ENCODE peak calls at places on chromosomes 3 and 15, in ten cellular contexts. Q is heart right ventricle, J is endodermal cell, K is fibroblast of the aortic adventitia, D is brain microvascular endothelial cell, I is body of pancreas, T is lung, Y is H9, S is prostate gland, W is fibroblast of villous mesenchyme. U is an unnamed sample.

GRCh38 chr3:131083190-131083863 is 56.6 kb downstream of the NEK11 start:
- DNase-seq in S (peak), J (peak), T (no peak), W (no peak), K (peak), Y (peak), Q (peak), D (no peak), I (peak), U (peak)

GRCh38 chr15:66774001-66774814 is 72.2 kb downstream of the SMAD6 start:
- DNase-seq in J (peak), I (peak), S (peak), Y (peak), T (peak), D (peak), W (peak), Q (peak), K (peak), U (peak)

GRCh38 chr3:133799794-133800585 is 5.6 kb upstream of the SRPRB start:
- DNase-seq in J (no peak), S (no peak), W (peak), K (peak), I (no peak), Q (no peak), D (no peak), T (no peak), Y (no peak), U (peak)

GRCh38 chr15:68307131-68307928 is 29.8 kb downstream of the FEM1B start:
- DNase-seq in S (no peak), W (no peak), Q (peak), D (no peak), Y (peak), I (no peak), T (no peak), K (no peak), J (peak), U (no peak)

GRCh38 chr15:56215769-56216168 is 27.9 kb downstream of the RFX7 start:
- DNase-seq in K (peak), J (peak), I (no peak), S (no peak), D (peak), Y (no peak), T (no peak), W (peak), Q (no peak), U (no peak)

GRCh38 chr15:70248116-70249025 is 150.7 kb upstream of the TLE3 start:
- DNase-seq in I (no peak), D (no peak), K (no peak), Q (no peak), Y (peak), T (no peak), W (no peak), J (peak), S (no peak), U (no peak)

GRCh38 chr3:149080011-149080698 is 6.2 kb downstream of the HLTF start:
- DNase-seq in T (no peak), K (peak), D (peak), J (no peak), I (no peak), Y (no peak), W (peak), Q (no peak), S (no peak), U (no peak)

GRCh38 chr15:49415638-49416037 is 7.4 kb upstream of the FGF7 start:
- DNase-seq in J (no peak), T (no peak), W (peak), Y (no peak), S (no peak), Q (no peak), K (peak), I (no peak), D (peak), U (no peak)

GRCh38 chr3:10426346-10427233 is 78.8 kb downstream of the ATP2B2 start:
- DNase-seq in W (no peak), Q (no peak), I (no peak), Y (no peak), J (no peak), S (no peak), K (no peak), D (no peak), T (no peak), U (no peak)

GRCh38 chr3:8303466-8303865 is 198.2 kb upstream of the LMCD1 start:
- DNase-seq in D (no peak), Y (no peak), T (no peak), K (no peak), J (no peak), S (no peak), Q (no peak), W (no peak), I (no peak), U (no peak)

GRCh38 chr15:63968700-63969099 is 77.6 kb downstream of the DAPK2 start:
- DNase-seq in Y (peak), D (no peak), J (peak), S (no peak), T (no peak), W (no peak), K (no peak), Q (no peak), I (no peak), U (no peak)

DNA sequence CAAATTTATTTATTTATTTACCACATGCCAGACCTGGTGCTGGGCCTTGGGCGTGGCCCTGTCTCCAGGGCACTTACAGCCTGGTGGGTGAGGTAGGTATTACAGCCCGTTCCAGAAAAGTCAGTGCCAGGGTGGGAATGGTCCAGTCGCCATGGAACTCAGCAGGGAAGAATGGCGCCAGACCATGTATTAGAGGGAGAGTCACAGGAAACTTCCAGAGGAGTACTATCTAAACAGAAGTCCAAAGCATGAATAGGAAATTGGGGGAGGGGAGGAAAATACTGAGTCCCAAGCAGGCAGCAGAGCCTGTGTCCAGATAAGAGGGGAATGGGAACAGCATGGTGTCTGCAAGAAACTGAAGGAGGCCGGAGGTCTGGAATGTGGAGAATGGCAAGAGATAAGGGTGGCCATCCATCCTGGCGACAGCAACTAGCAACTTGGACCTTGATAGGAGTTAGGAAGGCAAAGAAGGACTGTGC is 27.0 kb downstream of the SH3BP5 start:
- DNase-seq in D (no peak), I (no peak), K (peak), J (peak), T (no peak), W (peak), Q (no peak), Y (no peak), S (no peak), U (peak)
- TF ChIP-seq CTCF in D (peak), I (no peak), K (peak), J (peak), T (no peak), W (peak), Q (no peak), Y (peak), S (no peak), U (peak)

DNA sequence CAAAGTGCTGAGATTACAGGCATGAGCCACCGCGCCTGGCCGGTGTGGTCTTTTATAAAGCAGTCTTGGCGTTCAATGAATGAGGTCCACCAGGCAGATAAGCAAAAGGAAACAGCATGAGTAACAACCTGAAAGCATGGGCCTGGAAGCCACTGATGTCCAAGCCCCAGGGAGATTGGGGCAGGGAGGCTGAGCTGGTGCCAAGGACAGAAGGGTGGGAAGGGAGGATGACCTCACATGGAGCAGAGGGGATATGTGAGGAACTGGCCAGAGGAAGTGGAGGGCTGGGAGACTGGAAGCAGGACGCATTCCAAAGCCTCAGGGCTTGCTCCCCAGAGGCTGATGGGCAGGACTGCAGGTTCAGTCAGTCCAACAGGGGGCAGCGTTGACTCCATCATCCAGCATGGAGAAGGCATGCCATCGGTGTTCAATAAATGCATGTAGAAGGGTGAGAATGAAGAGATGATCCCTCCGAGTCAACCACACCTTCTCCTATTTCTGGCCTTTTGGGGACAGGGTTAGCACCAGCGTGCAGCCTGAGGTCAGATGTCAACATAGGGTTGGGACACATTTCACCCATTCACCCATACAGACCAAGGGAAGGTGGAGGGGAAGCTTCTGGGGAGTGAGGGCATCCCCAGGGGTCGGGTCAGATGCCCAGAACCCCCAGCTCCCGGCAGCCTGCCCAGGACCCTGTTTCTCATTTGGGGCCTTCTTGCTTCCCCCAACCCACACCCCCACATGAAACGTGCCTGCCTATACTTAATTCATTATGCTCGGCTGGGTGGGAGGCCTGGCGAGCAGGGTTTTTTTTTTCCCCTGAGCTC is 14.8 kb downstream of the MYL3 start:
- DNase-seq in S (no peak), J (peak), I (no peak), D (peak), Q (no peak), T (no peak), K (peak), Y (peak), W (peak), U (peak)
- TF ChIP-seq CTCF in S (no peak), J (peak), I (no peak), D (peak), Q (peak), T (no peak), K (peak), Y (peak), W (peak), U (peak)

GRCh38 chr3:3196148-3196861 is 16.8 kb upstream of the CRBN start:
- DNase-seq in Y (peak), J (peak), S (no peak), T (no peak), I (no peak), D (peak), Q (no peak), W (peak), K (no peak), U (peak)
- TF ChIP-seq CTCF in Y (peak), J (peak), S (no peak), T (no peak), I (no peak), D (peak), Q (peak), W (peak), K (peak), U (peak)

GRCh38 chr15:71386005-71386404 is 270.7 kb downstream of the THSD4 start:
- DNase-seq in K (no peak), D (no peak), W (no peak), Y (no peak), S (no peak), T (no peak), J (no peak), Q (no peak), I (no peak), U (no peak)
- TF ChIP-seq CTCF in K (no peak), D (no peak), W (no peak), Y (no peak), S (no peak), T (no peak), J (no peak), Q (no peak), I (no peak), U (no peak)

GRCh38 chr3:42439461-42440075 is 29.2 kb upstream of the LYZL4 start:
- DNase-seq in Q (no peak), D (no peak), J (no peak), K (no peak), I (no peak), Y (no peak), S (no peak), T (no peak), W (no peak), U (no peak)

GRCh38 chr3:42443292-42443691 is 32.9 kb upstream of the LYZL4 start:
- DNase-seq in S (no peak), J (peak), T (no peak), W (no peak), Q (no peak), D (no peak), Y (no peak), I (no peak), K (no peak), U (no peak)

GRCh38 chr3:42440924-42441323 is 30.5 kb upstream of the LYZL4 start:
- DNase-seq in Q (no peak), S (no peak), Y (no peak), W (no peak), K (no peak), D (no peak), J (peak), I (no peak), T (no peak), U (no peak)

GRCh38 chr3:42443819-42444436 is 33.5 kb upstream of the LYZL4 start:
- DNase-seq in I (peak), W (peak), Y (peak), K (peak), S (peak), D (peak), Q (peak), T (peak), J (peak), U (peak)

DNA sequence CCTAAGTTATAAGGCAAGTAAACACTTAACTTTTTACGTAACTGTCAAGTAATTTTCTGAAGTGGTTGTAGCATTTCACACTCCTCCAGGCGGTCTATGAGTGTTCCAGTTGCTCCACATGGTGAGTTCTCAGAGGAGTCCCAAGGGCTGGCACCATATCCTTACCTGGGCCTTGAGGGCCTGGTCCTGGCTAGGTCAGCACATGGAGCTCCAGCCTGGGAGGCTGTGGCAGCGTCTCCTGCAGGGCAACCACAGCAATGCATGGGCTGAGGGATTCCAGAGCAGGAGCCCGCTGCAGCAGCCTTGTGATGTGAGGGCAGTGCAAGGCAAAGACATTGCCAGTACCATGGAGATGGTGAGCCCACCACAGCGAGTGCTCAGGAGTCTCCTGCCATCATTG is 32.2 kb upstream of the LYZL4 start:
- DNase-seq in Y (peak), K (no peak), D (no peak), W (no peak), I (no peak), T (peak), J (peak), Q (no peak), S (no peak), U (no peak)
- TF ChIP-seq CTCF in Y (peak), K (no peak), D (peak), W (peak), I (no peak), T (no peak), J (peak), Q (no peak), S (no peak), U (no peak)

U was measured in glutamatergic neuron.